ENCODE peak calls at places on chromosome 17, in seven cellular contexts. R, P, C, U, V, E and T are unnamed samples.

GRCh38 chr17:10053976-10054551 is 144.3 kb downstream of the GAS7 start:
- DNase-seq in R (no peak), P (no peak), C (no peak), U (no peak), V (no peak), E (no peak), T (no peak)

GRCh38 chr17:4332296-4332970 is 34.0 kb downstream of the UBE2G1 start:
- DNase-seq in R (no peak), P (no peak), C (no peak), U (no peak), V (no peak), E (peak), T (peak)

GRCh38 chr17:79114455-79115301 is 40.1 kb downstream of the ENGASE start:
- DNase-seq in R (no peak), P (no peak), C (peak), U (no peak), V (peak), E (peak), T (no peak)

GRCh38 chr17:60416368-60416925 is 5.8 kb upstream of the CHCT1 start:
- DNase-seq in R (no peak), P (no peak), C (no peak), U (no peak), V (no peak), E (no peak), T (no peak)

GRCh38 chr17:40803617-40804082 is 3.9 kb upstream of the KRT28 start:
- DNase-seq in R (peak), P (no peak), C (peak), U (peak), V (peak), E (peak), T (peak)

GRCh38 chr17:51820766-51821165 is 337.7 kb downstream of the CA10 start:
- DNase-seq in R (no peak), P (no peak), C (no peak), U (no peak), V (no peak), E (no peak), T (no peak)

GRCh38 chr17:49383048-49383447 is 21.0 kb upstream of the ZNF652 start:
- DNase-seq in R (no peak), P (no peak), C (no peak), U (no peak), V (no peak), E (no peak), T (no peak)

GRCh38 chr17:33328129-33328528 is 35.0 kb upstream of the ASIC2 start:
- DNase-seq in R (no peak), P (no peak), C (no peak), U (no peak), V (no peak), E (peak), T (no peak)

GRCh38 chr17:11492511-11492910 is 105.8 kb upstream of the DNAH9 start:
- DNase-seq in R (no peak), P (no peak), C (no peak), U (no peak), V (no peak), E (no peak), T (no peak)

GRCh38 chr17:31902693-31903092 is 1.2 kb upstream of the UTP6 start:
- DNase-seq in R (no peak), P (peak), C (no peak), U (no peak), V (no peak), E (no peak), T (no peak)

GRCh38 chr17:36937961-36938565 is 788 bp downstream of the LHX1 start:
- DNase-seq in R (no peak), P (no peak), C (no peak), U (no peak), V (no peak), E (peak), T (no peak)

GRCh38 chr17:42142371-42142896 is 12.4 kb downstream of the RAB5C start:
- DNase-seq in R (no peak), P (no peak), C (no peak), U (no peak), V (no peak), E (no peak), T (peak)

GRCh38 chr17:45702666-45703266 is 81.4 kb upstream of the CRHR1 start:
- DNase-seq in R (no peak), P (no peak), C (no peak), U (no peak), V (no peak), E (peak), T (no peak)

GRCh38 chr17:81487487-81488275 is 24.9 kb downstream of the ACTG1 start:
- DNase-seq in R (peak), P (no peak), C (peak), U (peak), V (peak), E (peak), T (no peak)

GRCh38 chr17:56297142-56297541 is 143.9 kb downstream of the ANKFN1 start:
- DNase-seq in R (no peak), P (no peak), C (no peak), U (no peak), V (no peak), E (no peak), T (no peak)

GRCh38 chr17:39352986-39353385 is 48.4 kb downstream of the FBXL20 start:
- DNase-seq in R (no peak), P (no peak), C (no peak), U (no peak), V (no peak), E (no peak), T (no peak)

GRCh38 chr17:40028595-40028994 is 13.4 kb downstream of the CSF3 start:
- DNase-seq in R (no peak), P (no peak), C (no peak), U (no peak), V (no peak), E (no peak), T (no peak)

GRCh38 chr17:11900655-11901054 is 96.6 kb downstream of the ZNF18 start:
- DNase-seq in R (no peak), P (no peak), C (no peak), U (no peak), V (no peak), E (no peak), T (no peak)

GRCh38 chr17:49696233-49696761 is 11.5 kb downstream of the SLC35B1 start:
- DNase-seq in R (no peak), P (peak), C (no peak), U (peak), V (no peak), E (no peak), T (no peak)

GRCh38 chr17:1590031-1590746 is 27.6 kb upstream of the PITPNA start:
- DNase-seq in R (peak), P (no peak), C (peak), U (no peak), V (peak), E (peak), T (peak)

GRCh38 chr17:83067071-83067717 is 12.2 kb upstream of the METRNL start:
- DNase-seq in R (no peak), P (no peak), C (peak), U (no peak), V (no peak), E (no peak), T (no peak)

GRCh38 chr17:39236981-39237441 is 11.3 kb upstream of the STAC2 start:
- DNase-seq in R (no peak), P (no peak), C (no peak), U (no peak), V (no peak), E (no peak), T (no peak)

GRCh38 chr17:43732961-43733360 is 25.6 kb downstream of the SOST start:
- DNase-seq in R (no peak), P (no peak), C (no peak), U (no peak), V (no peak), E (peak), T (peak)

GRCh38 chr17:33335491-33336173 is 42.5 kb upstream of the ASIC2 start:
- DNase-seq in R (no peak), P (no peak), C (no peak), U (no peak), V (no peak), E (peak), T (no peak)

GRCh38 chr17:78652024-78652423 is 74.8 kb upstream of the DNAH17 start:
- DNase-seq in R (no peak), P (no peak), C (no peak), U (no peak), V (no peak), E (no peak), T (no peak)

GRCh38 chr17:50532452-50533024 is at the start of gene EPN3:
- DNase-seq in R (no peak), P (no peak), C (peak), U (no peak), V (no peak), E (peak), T (no peak)

GRCh38 chr17:66903781-66904180 is 60.7 kb upstream of the CACNG4 start:
- DNase-seq in R (no peak), P (no peak), C (no peak), U (no peak), V (no peak), E (no peak), T (no peak)

GRCh38 chr17:28247671-28248556 is 71.1 kb upstream of the TMEM97 start:
- DNase-seq in R (no peak), P (no peak), C (no peak), U (no peak), V (no peak), E (peak), T (no peak)

GRCh38 chr17:40121191-40121885 is 433 bp upstream of the MSL1 start:
- DNase-seq in R (peak), P (no peak), C (no peak), U (no peak), V (peak), E (no peak), T (no peak)

GRCh38 chr17:65227637-65228036 is 90.5 kb downstream of the RGS9 start:
- DNase-seq in R (no peak), P (no peak), C (no peak), U (no peak), V (no peak), E (no peak), T (no peak)

GRCh38 chr17:2485543-2485942 is 26.1 kb downstream of the METTL16 start:
- DNase-seq in R (no peak), P (no peak), C (no peak), U (no peak), V (no peak), E (no peak), T (no peak)

GRCh38 chr17:69729937-69730336 is 315.4 kb downstream of the MAP2K6 start:
- DNase-seq in R (no peak), P (no peak), C (no peak), U (no peak), V (no peak), E (no peak), T (no peak)

GRCh38 chr17:41404024-41404651 is 6.7 kb upstream of the KRT31 start:
- DNase-seq in R (peak), P (no peak), C (no peak), U (no peak), V (peak), E (peak), T (peak)

GRCh38 chr17:34206569-34206968 is 48.5 kb upstream of the CCL2 start:
- DNase-seq in R (no peak), P (no peak), C (no peak), U (no peak), V (no peak), E (no peak), T (no peak)

GRCh38 chr17:40547079-40547784 is 18.0 kb downstream of the CCR7 start:
- DNase-seq in R (no peak), P (no peak), C (peak), U (no peak), V (no peak), E (no peak), T (no peak)

GRCh38 chr17:16881239-16881924 is 90.5 kb downstream of the TNFRSF13B start:
- DNase-seq in R (no peak), P (no peak), C (peak), U (no peak), V (no peak), E (no peak), T (no peak)

GRCh38 chr17:48026503-48027321 is 10.9 kb downstream of the COPZ2 start:
- DNase-seq in R (peak), P (peak), C (peak), U (peak), V (peak), E (peak), T (peak)

GRCh38 chr17:11269210-11269609 is 28.2 kb downstream of the SHISA6 start:
- DNase-seq in R (no peak), P (no peak), C (no peak), U (no peak), V (no peak), E (no peak), T (no peak)

GRCh38 chr17:46925185-46925858 is 2.4 kb downstream of the GOSR2 start:
- DNase-seq in R (no peak), P (no peak), C (no peak), U (no peak), V (no peak), E (no peak), T (no peak)

GRCh38 chr17:1473841-1474240 is 17.8 kb upstream of the CRK start:
- DNase-seq in R (no peak), P (peak), C (no peak), U (no peak), V (no peak), E (no peak), T (no peak)

GRCh38 chr17:13575466-13575865 is 26.3 kb downstream of the HS3ST3A1 start:
- DNase-seq in R (no peak), P (no peak), C (no peak), U (no peak), V (no peak), E (peak), T (no peak)
- H3K4me3 ChIP-seq in R (no peak), P (no peak), C (no peak), U (no peak), V (no peak), E (no peak), T (no peak)

GRCh38 chr17:14833201-14833773 is 431.8 kb downstream of the PMP22 start:
- DNase-seq in R (no peak), P (no peak), C (no peak), U (no peak), V (no peak), E (no peak), T (peak)

GRCh38 chr17:14826361-14826760 is 438.8 kb downstream of the PMP22 start:
- DNase-seq in R (no peak), P (no peak), C (no peak), U (no peak), V (no peak), E (no peak), T (no peak)

GRCh38 chr17:14827394-14827793 is 437.7 kb downstream of the PMP22 start:
- DNase-seq in R (no peak), P (no peak), C (no peak), U (no peak), V (no peak), E (no peak), T (no peak)
- H3K27ac ChIP-seq in R (no peak), P (no peak), C (no peak), U (no peak), V (no peak), E (no peak), T (no peak)

DNA sequence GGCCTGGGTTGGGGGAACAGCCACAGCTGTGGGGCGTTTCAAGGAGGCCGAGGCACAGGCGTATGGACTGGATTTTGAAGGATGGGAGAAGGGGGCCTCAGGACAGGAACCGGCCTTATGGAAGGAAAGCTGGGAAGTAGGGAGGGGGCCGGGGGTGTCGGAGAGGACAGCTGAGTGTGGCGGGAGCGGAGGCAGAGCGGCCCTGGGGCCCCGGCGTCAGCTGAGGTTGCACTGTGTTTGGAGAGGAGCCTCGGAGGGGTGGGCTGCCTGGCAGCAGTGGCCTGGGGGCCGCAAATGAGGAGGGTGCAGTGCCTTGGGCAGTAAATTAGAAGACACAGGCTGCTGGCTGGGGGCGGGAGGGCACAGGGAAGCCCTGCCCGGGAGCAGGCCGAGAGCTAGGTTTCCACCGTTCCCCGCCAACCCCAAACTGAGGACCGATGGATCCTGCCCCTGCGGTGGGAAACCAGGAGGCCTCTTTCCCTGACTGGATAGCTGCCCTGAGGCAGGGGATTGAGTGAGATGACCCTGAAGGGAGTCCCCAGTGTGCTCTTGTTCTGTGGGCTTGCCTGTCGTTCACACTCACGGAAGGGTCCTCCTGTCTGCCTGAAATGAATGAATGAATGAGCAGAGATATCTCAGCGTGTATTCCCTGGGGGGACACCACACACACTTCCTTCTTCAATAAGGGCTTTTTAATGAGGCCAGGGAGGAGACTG is 18.5 kb downstream of the FOXJ1 start:
- DNase-seq in R (no peak), P (no peak), C (no peak), U (no peak), V (no peak), E (no peak), T (no peak)
- H3K4me3 ChIP-seq in R (no peak), P (no peak), C (no peak), U (no peak), V (no peak), E (no peak), T (no peak)

GRCh38 chr17:35241520-35241919 is 1.4 kb upstream of the SLFN5 start:
- DNase-seq in R (no peak), P (no peak), C (no peak), U (peak), V (no peak), E (peak), T (no peak)
- H3K27ac ChIP-seq in R (no peak), P (no peak), C (peak), U (peak), V (peak), E (no peak), T (no peak)

GRCh38 chr17:80169107-80169506 is 723 bp upstream of the CARD14 start:
- DNase-seq in R (no peak), P (no peak), C (no peak), U (no peak), V (no peak), E (no peak), T (no peak)
- H3K4me3 ChIP-seq in R (no peak), P (no peak), C (no peak), U (no peak), V (no peak), E (no peak), T (no peak)

GRCh38 chr17:68400404-68400735 is 56.9 kb downstream of the WIPI1 start:
- DNase-seq in R (no peak), P (no peak), C (no peak), U (no peak), V (no peak), E (no peak), T (no peak)
- H3K27ac ChIP-seq in R (no peak), P (no peak), C (no peak), U (no peak), V (peak), E (no peak), T (no peak)

DNA sequence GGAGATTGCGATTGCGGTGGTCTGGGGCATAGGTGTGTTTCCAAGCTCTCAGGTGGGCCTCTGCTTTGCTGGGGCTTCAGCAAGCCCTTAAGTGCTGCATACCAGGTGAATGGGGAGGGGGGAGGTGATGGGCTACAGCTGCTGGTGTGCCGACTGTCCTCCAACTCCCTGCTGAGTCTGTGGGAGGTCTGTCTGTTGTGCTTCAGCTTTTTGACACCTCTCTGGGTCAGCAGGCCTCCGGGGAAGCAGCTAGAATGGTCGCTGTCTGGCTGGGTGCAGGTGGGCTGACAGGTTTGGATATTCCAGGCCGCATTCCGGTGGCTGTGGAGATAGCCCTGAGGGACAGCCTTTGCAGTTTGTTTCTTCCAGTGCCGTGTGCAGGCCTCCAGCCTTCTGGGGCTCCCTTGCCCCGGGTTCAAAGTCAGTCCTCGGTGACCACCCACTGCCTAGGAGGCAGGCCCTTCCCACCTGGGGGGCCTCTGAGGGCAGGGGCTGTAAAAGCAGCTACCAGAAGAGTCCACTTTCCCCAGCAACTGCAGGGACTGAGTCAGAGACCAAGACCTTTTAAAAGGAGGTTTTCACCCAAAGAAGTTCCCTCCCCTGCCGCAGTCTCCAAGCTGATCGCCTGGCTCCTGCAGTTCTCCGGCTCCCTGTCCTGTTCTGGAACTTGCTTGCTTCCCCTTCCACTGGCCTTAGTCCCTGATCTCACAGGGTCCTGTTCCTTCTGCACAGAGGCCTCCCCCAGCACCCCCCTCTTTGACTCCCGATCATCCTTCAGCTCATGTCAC is 2.0 kb upstream of the TTYH2 start:
- DNase-seq in R (no peak), P (no peak), C (no peak), U (no peak), V (no peak), E (peak), T (no peak)
- H3K4me3 ChIP-seq in R (no peak), P (peak), C (peak), U (no peak), V (peak), E (no peak), T (peak)

GRCh38 chr17:74441537-74441936 is 9.6 kb downstream of the GPRC5C start:
- DNase-seq in R (no peak), P (no peak), C (no peak), U (no peak), V (no peak), E (no peak), T (no peak)

GRCh38 chr17:74437702-74438101 is 5.8 kb downstream of the GPRC5C start:
- DNase-seq in R (no peak), P (no peak), C (no peak), U (no peak), V (no peak), E (peak), T (no peak)

GRCh38 chr17:74442670-74443515 is 11.0 kb downstream of the GPRC5C start:
- DNase-seq in R (no peak), P (no peak), C (peak), U (no peak), V (peak), E (no peak), T (no peak)

GRCh38 chr17:74442291-74442669 is 10.4 kb downstream of the GPRC5C start:
- DNase-seq in R (no peak), P (no peak), C (no peak), U (no peak), V (no peak), E (no peak), T (no peak)

GRCh38 chr17:74439691-74440567 is 8.0 kb downstream of the GPRC5C start:
- DNase-seq in R (no peak), P (no peak), C (no peak), U (no peak), V (no peak), E (no peak), T (no peak)
- H3K27ac ChIP-seq in R (no peak), P (no peak), C (peak), U (no peak), V (no peak), E (no peak), T (no peak)